ENCODE peak calls at places on chromosomes 11 and 22, in five cellular contexts. J, F, H, A and Y are unnamed samples.

GRCh38 chr11:112523477-112523876 is 262.8 kb upstream of the PLET1 start:
- DNase-seq in J (no peak), F (no peak), H (no peak), A (peak), Y (no peak)

GRCh38 chr22:34620832-34621231 is 445.1 kb upstream of the ISX start:
- DNase-seq in J (no peak), F (no peak), H (no peak), A (no peak), Y (no peak)

GRCh38 chr11:130636672-130637463 is 188.4 kb downstream of the ADAMTS15 start:
- DNase-seq in J (peak), F (peak), H (no peak), A (no peak), Y (no peak)

GRCh38 chr11:36195496-36196346 is 93.5 kb downstream of the COMMD9 start:
- DNase-seq in J (no peak), F (no peak), H (no peak), A (peak), Y (no peak)

GRCh38 chr11:75383246-75383645 is 16.1 kb upstream of the RPS3 start:
- DNase-seq in J (no peak), F (no peak), H (no peak), A (no peak), Y (no peak)

GRCh38 chr11:62498492-62499286 is 47.9 kb downstream of the AHNAK start:
- DNase-seq in J (peak), F (no peak), H (no peak), A (no peak), Y (no peak)

GRCh38 chr11:26719289-26719688 is 2.6 kb downstream of the SLC5A12 start:
- DNase-seq in J (no peak), F (no peak), H (no peak), A (no peak), Y (no peak)

GRCh38 chr11:119612814-119613213 is 116.2 kb downstream of the NECTIN1 start:
- DNase-seq in J (no peak), F (no peak), H (no peak), A (no peak), Y (no peak)

GRCh38 chr11:126727381-126727780 is 273.2 kb downstream of the KIRREL3 start:
- DNase-seq in J (no peak), F (no peak), H (no peak), A (no peak), Y (no peak)

GRCh38 chr11:19934828-19935259 is 222.2 kb downstream of the NAV2 start:
- DNase-seq in J (no peak), F (no peak), H (no peak), A (no peak), Y (peak)

GRCh38 chr11:88520391-88520790 is 182.9 kb upstream of the CTSC start:
- DNase-seq in J (no peak), F (no peak), H (no peak), A (no peak), Y (no peak)

GRCh38 chr11:67406969-67407699 is 3.3 kb downstream of the TBC1D10C start:
- DNase-seq in J (no peak), F (no peak), H (no peak), A (peak), Y (peak)

GRCh38 chr11:18265949-18266348 is at the start of gene SAA1:
- DNase-seq in J (no peak), F (no peak), H (no peak), A (no peak), Y (no peak)

GRCh38 chr11:128852327-128853023 is 14.6 kb downstream of the KCNJ1 start:
- DNase-seq in J (no peak), F (no peak), H (no peak), A (no peak), Y (no peak)

GRCh38 chr22:26707581-26707980 is 50.2 kb downstream of the MIAT start:
- DNase-seq in J (no peak), F (no peak), H (no peak), A (no peak), Y (no peak)

GRCh38 chr11:36110698-36111410 is 167.0 kb downstream of the LDLRAD3 start:
- DNase-seq in J (no peak), F (no peak), H (no peak), A (no peak), Y (no peak)

GRCh38 chr22:21447694-21448402 is 19.3 kb upstream of the TMEM191C start:
- DNase-seq in J (no peak), F (no peak), H (no peak), A (peak), Y (peak)

GRCh38 chr11:100681064-100681502 is 6.0 kb upstream of the ARHGAP42 start:
- DNase-seq in J (peak), F (peak), H (peak), A (no peak), Y (peak)

GRCh38 chr11:114090976-114091375 is 31.5 kb downstream of the ZBTB16 start:
- DNase-seq in J (no peak), F (no peak), H (no peak), A (no peak), Y (no peak)

GRCh38 chr22:37887610-37888378 is 18.3 kb upstream of the MICALL1 start:
- DNase-seq in J (no peak), F (no peak), H (no peak), A (no peak), Y (no peak)

GRCh38 chr11:120524536-120525085 is 13.1 kb downstream of the GRIK4 start:
- DNase-seq in J (no peak), F (no peak), H (no peak), A (no peak), Y (no peak)

GRCh38 chr11:110296226-110297081 is at the start of gene RDX:
- DNase-seq in J (peak), F (peak), H (no peak), A (peak), Y (peak)

GRCh38 chr11:69637956-69638871 is 2.7 kb upstream of the CCND1 start:
- DNase-seq in J (no peak), F (peak), H (no peak), A (peak), Y (no peak)

GRCh38 chr11:96162816-96163499 is 180.0 kb downstream of the MAML2 start:
- DNase-seq in J (no peak), F (no peak), H (no peak), A (no peak), Y (no peak)

GRCh38 chr11:124875401-124875800 is 10.2 kb downstream of the ROBO3 start:
- DNase-seq in J (no peak), F (no peak), H (no peak), A (no peak), Y (no peak)

GRCh38 chr22:35334010-35334409 is 34.3 kb downstream of the TOM1 start:
- DNase-seq in J (no peak), F (no peak), H (no peak), A (no peak), Y (no peak)

GRCh38 chr11:72724851-72725730 is 27.1 kb downstream of the ARAP1 start:
- DNase-seq in J (peak), F (peak), H (no peak), A (peak), Y (peak)
- TF ChIP-seq ZBTB33 in J (no peak), F (no peak), H (no peak), A (no peak), Y (no peak)

GRCh38 chr11:33802414-33802950 is 28.2 kb upstream of the FBXO3 start:
- DNase-seq in J (peak), F (peak), H (no peak), A (peak), Y (no peak)
- TF ChIP-seq ZBTB33 in J (no peak), F (peak), H (no peak), A (no peak), Y (no peak)

GRCh38 chr11:2441171-2441570 is 3.1 kb downstream of the TRPM5 start:
- DNase-seq in J (no peak), F (no peak), H (no peak), A (no peak), Y (no peak)
- TF ChIP-seq ZBTB33 in J (no peak), F (no peak), H (no peak), A (no peak), Y (no peak)

GRCh38 chr11:1740786-1741530 is 9.4 kb downstream of the IFITM10 start:
- DNase-seq in J (no peak), F (no peak), H (no peak), A (no peak), Y (no peak)

GRCh38 chr11:1742869-1743586 is 7.4 kb downstream of the IFITM10 start:
- DNase-seq in J (no peak), F (no peak), H (no peak), A (no peak), Y (no peak)

GRCh38 chr11:1741741-1742140 is 8.7 kb downstream of the IFITM10 start:
- DNase-seq in J (no peak), F (no peak), H (no peak), A (no peak), Y (no peak)

GRCh38 chr11:1743587-1744136 is 6.7 kb downstream of the IFITM10 start:
- DNase-seq in J (no peak), F (no peak), H (no peak), A (no peak), Y (no peak)

DNA sequence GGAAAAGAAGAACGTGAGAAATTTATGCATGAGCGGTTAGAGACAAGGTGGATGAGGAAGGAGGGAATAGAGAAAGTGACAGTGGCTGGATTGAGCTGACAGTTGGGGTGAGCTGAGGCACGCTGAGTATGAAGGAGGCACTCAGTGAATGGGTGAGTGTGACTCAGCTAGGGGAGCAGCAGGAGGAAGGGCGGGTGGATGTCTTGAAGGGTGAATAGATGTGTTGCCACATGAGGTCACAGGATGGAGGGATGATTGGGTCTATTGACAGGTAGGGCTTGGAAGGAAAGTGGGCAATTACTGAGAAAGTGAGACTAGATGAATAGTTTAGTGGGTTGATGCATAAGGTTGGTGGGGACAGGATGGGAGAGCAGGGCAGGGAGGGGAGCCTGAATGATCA is 8.0 kb downstream of the IFITM10 start:
- DNase-seq in J (no peak), F (no peak), H (no peak), A (no peak), Y (no peak)
- TF ChIP-seq ZBTB33 in J (no peak), F (no peak), H (no peak), A (no peak), Y (no peak)

DNA sequence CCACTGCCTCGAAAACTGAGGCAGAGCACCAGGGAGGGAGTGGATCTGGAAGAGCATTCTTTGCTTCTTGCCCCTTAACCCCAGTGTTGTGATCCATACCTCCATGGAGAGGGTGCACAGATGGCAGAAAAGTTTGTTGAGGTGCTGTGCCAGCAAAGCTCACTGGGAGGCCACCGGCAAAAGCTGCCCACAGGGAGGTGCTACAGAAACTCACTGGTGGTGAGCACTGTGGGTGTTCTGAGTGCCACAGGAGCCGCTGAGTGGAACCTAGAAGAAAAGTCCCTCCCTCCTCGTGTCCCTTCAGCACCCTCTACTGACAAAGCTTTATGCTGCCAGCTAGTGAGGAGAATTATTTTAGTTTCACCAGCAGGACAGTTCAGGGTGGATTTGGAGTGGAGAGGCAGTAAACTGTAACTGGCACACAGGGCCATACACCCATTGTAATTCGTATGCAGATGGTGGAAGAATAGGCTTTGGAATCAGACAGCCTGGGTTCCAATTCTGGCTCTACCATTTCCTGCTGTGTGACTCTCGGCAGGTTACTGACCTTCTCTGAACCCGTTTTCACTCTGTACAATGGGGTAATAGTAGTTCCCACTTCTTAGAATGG is 84.6 kb downstream of the SWAP70 start:
- DNase-seq in J (peak), F (peak), H (peak), A (peak), Y (peak)
- TF ChIP-seq ZBTB33 in J (peak), F (no peak), H (no peak), A (no peak), Y (peak)

GRCh38 chr11:34192481-34193401 is 87.3 kb downstream of the NAT10 start:
- DNase-seq in J (no peak), F (peak), H (no peak), A (peak), Y (no peak)
- TF ChIP-seq ZBTB33 in J (no peak), F (no peak), H (no peak), A (no peak), Y (no peak)

GRCh38 chr11:66262191-66262590 is 6.2 kb upstream of the RAB1B start:
- DNase-seq in J (no peak), F (no peak), H (no peak), A (no peak), Y (no peak)
- TF ChIP-seq ZBTB33 in J (no peak), F (no peak), H (no peak), A (no peak), Y (no peak)

GRCh38 chr11:2783536-2784082 is 83.8 kb upstream of the KCNQ1OT1 start:
- DNase-seq in J (no peak), F (no peak), H (no peak), A (no peak), Y (no peak)
- TF ChIP-seq ZBTB33 in J (no peak), F (no peak), H (no peak), A (no peak), Y (no peak)

GRCh38 chr22:22855617-22856308 is 31.9 kb upstream of the IGLL5 start:
- DNase-seq in J (peak), F (no peak), H (no peak), A (peak), Y (peak)
- TF ChIP-seq ZBTB33 in J (no peak), F (no peak), H (no peak), A (no peak), Y (no peak)

GRCh38 chr11:117876341-117877119 is at the start of gene FXYD6:
- DNase-seq in J (no peak), F (no peak), H (no peak), A (peak), Y (peak)

GRCh38 chr11:117875397-117876048 is 935 bp downstream of the FXYD6 start:
- DNase-seq in J (no peak), F (no peak), H (no peak), A (peak), Y (no peak)

GRCh38 chr11:117876049-117876340 is 463 bp downstream of the FXYD6 start:
- DNase-seq in J (no peak), F (no peak), H (no peak), A (no peak), Y (no peak)

GRCh38 chr11:117878314-117878938 is 2.0 kb upstream of the FXYD6 start:
- DNase-seq in J (no peak), F (no peak), H (no peak), A (no peak), Y (no peak)

GRCh38 chr11:117877120-117877784 is 794 bp upstream of the FXYD6 start:
- DNase-seq in J (no peak), F (no peak), H (no peak), A (no peak), Y (no peak)
- TF ChIP-seq ZBTB33 in J (no peak), F (no peak), H (no peak), A (no peak), Y (no peak)